ENCODE peak calls at places on chromosomes 12 and 14, in five cellular contexts. R is spleen, I is GM12878, O is HL-60, A is suprapubic skin. G is an unnamed sample.

GRCh38 chr12:43362910-43363694 is 188.9 kb downstream of the ADAMTS20 start:
- DNase-seq in A (no peak), I (no peak), R (no peak), O (no peak), G (no peak)

GRCh38 chr14:99510556-99511139 is 29.4 kb downstream of the CCNK start:
- DNase-seq in R (no peak), I (no peak), A (no peak), O (no peak), G (no peak)

GRCh38 chr14:90513151-90514014 is 116.6 kb downstream of the CALM1 start:
- DNase-seq in A (no peak), O (no peak), R (no peak), I (no peak), G (no peak)

GRCh38 chr12:26527702-26528101 is 305.3 kb downstream of the ITPR2 start:
- DNase-seq in R (no peak), O (peak; percentile 15), I (no peak), A (no peak), G (no peak)

GRCh38 chr12:47504775-47505446 is 200.9 kb downstream of the RPAP3 start:
- DNase-seq in A (no peak), I (no peak), R (no peak), O (no peak), G (no peak)

GRCh38 chr14:29663281-29663801 is 264.3 kb downstream of the PRKD1 start:
- DNase-seq in A (no peak), I (no peak), R (no peak), O (no peak), G (no peak)

GRCh38 chr12:64412458-64412857 is 8.3 kb downstream of the XPOT start:
- DNase-seq in I (no peak), O (no peak), R (no peak), A (no peak), G (no peak)

GRCh38 chr12:95509300-95509699 is 35.3 kb downstream of the METAP2 start:
- DNase-seq in R (no peak), A (no peak), O (no peak), I (no peak), G (no peak)

GRCh38 chr14:35999264-35999663 is 173.1 kb downstream of the BRMS1L start:
- DNase-seq in I (no peak), A (no peak), R (no peak), O (no peak), G (no peak)

GRCh38 chr14:103696466-103697071 is 18.7 kb downstream of the XRCC3 start:
- DNase-seq in A (no peak), O (no peak), R (peak; percentile 74), I (no peak), G (no peak)

GRCh38 chr12:50732591-50732990 is 31.3 kb upstream of the ATF1 start:
- DNase-seq in O (no peak), A (no peak), R (no peak), I (no peak), G (no peak)

DNA sequence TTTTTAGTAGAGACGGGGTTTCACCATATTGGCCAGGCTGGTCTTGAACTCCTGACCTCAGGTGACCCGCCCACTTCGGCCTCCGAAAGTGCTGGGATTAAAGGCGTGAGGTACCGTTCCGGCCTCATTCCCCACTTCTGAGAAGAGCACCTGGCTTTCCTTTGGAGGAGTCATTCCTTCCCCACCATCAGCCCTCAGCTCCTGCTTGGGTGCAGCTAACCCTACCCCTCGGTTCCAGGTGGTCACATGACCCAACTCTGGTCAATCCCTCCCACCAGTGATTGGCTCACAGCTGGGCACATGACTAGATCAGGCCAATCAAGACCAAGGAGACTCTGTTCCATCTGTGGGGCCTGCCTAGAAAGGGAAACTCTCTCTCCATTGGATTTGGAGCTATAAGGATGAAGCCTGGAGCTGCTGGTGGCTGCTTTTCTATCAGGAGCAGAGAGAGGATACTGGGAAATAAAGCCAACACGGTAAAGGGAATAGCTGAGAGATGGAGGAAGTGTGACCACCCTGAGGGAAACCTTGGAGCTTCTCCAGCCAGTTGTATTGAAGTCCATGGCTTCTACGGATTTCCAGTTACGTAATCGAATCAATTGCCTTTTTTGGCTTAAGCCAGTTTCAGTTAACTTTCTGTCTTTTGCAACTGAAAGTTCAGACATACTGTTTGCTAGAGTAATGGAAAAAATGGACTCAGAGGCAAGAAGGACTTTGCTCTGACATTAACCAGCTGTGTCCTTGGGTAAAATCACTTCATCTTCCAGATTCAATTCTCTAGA is 19.8 kb upstream of the IFT81 start:
- DNase-seq in A (no peak), I (no peak), O (no peak), R (no peak), G (no peak)
- TF ChIP-seq POLR2AphosphoS5 in A (no peak), I (no peak), O (no peak), R (no peak), G (no peak)

DNA sequence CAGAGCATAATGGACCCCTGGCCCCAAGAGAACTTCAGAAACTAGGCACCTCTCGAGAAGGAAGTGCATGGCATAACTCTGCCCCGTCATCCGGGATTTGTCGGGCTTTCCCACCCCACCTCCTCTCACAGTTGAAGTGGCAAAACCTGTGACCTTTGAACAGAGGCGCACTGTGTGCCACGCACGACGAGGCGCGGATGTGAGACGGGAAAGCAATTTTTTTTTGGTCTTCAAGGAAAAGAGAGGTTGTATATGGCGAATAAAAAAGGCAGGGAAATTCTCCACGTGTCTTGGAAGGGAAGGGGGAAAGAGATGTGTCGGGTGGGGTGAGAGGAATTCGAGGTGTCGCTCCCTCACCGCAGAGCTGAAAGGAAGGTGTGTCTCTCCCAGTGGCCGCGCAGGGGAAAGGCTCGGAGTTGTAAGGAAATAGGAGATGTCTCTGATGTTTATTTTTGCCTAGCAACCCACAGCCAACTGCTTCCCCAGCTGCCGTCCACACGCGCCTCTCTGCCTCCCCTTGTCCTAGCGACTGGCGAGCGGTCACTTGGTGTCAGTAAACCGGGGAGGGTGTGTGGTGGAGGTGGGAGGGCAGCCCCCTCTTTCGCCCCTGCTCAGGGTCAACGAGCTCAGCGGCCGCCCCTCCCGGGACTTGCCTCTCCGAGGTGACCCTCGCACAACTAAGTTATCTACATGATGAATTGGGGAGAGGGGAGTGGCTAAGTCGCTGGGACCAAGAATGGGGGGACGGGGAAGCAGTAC is 819 bp upstream of the DYRK2 start:
- DNase-seq in O (peak; percentile 65), I (no peak), A (peak; percentile 87), R (peak; percentile 90), G (no peak)
- TF ChIP-seq POLR2AphosphoS5 in O (no peak), I (no peak), A (no peak), R (peak; percentile 61), G (no peak)

GRCh38 chr14:24095196-24096068 is 1.3 kb downstream of the PCK2 start:
- DNase-seq in O (peak; percentile 36), I (peak; percentile 92), A (no peak), R (peak; percentile 92), G (no peak)
- TF ChIP-seq POLR2AphosphoS5 in O (peak; percentile 20), I (peak; percentile 99), A (no peak), R (no peak), G (no peak)

GRCh38 chr14:61543946-61544345 is 151.4 kb upstream of the HIF1A start:
- DNase-seq in I (no peak), R (no peak), A (no peak), O (no peak), G (no peak)

GRCh38 chr14:61547186-61548121 is 147.9 kb upstream of the HIF1A start:
- DNase-seq in I (no peak), R (no peak), A (no peak), O (no peak), G (no peak)

GRCh38 chr14:61545716-61546455 is 149.4 kb upstream of the HIF1A start:
- DNase-seq in R (no peak), O (no peak), A (no peak), I (no peak), G (no peak)

GRCh38 chr14:61542848-61543790 is 152.2 kb upstream of the HIF1A start:
- DNase-seq in A (no peak), R (no peak), I (no peak), O (no peak), G (no peak)

DNA sequence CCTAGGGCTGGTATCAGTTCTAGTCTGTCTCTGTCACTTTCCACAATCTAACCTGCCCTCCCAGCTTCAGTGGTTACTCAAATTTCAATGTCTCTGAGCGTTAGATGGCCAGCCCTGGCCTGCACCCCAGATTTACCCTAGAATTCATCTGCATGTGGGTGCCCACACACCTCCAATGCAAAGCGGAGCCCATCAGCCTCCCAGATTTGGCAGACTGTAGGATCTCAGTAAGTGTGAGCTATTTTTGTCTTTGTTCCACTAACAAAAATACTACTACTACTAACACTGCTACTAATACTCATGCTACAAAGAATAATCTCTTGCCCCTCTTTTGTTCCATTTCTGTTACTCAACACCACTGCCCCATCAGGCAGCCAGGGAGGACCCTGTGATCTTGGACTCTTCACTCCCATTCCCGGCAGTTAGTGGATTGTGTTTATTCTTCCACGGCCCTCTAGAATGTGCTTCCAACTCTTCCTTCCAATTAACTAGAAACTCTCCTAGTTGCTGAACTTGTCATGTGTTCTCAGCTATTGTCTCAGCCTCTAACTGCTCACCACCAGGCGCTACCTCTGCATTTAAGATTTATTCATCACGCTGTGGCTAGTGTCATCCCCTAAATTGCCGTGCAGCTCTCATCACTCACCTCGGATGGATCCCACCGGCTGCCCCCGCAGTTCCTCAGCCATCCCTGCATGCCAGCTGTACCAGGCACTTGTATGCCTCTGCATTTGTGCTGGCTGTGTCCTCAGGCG is 150.7 kb upstream of the HIF1A start:
- DNase-seq in A (no peak), I (no peak), R (no peak), O (no peak), G (no peak)
- TF ChIP-seq POLR2AphosphoS5 in A (no peak), I (no peak), R (no peak), O (no peak), G (no peak)

GRCh38 chr14:73740921-73741326 is 26.7 kb upstream of the PNMA1 start:
- DNase-seq in O (no peak), A (no peak), R (peak; percentile 80), I (no peak), G (no peak)
- TF ChIP-seq POLR2AphosphoS5 in O (no peak), A (peak; percentile 67), R (no peak), I (no peak), G (no peak)

DNA sequence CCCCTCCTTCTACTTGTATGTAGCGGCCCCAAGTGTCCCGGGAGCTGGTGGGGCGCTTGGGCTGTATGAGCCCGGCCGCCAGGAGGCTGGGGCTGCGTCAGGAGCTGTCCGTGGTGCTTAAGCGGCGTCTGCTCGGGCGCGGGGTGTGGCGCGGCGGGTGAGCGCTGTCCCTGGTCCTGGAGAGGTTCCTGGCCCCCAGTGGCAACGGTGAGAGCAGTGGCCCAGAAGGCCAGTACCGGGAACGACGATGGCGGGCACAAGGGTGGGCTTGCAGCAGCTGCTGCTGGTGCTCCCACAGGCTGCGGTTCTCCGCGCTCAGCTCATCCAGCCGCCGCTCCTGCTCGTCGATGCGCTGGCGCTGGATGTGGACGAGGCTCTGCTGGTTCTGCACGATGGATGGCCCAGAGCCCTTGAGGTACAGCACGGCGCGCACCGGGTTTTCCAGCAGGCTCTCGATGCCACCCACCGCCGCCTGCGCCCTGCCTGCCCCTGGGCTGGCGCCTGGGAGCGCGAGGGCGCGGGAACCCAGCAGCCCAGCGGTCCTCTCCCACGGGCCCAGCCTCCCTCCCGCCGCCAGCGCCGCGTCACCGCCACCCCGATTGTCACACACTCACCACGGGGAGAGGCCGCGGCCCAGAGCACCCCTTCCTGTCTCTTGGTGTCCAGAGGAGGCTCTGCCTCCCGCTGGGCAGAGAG is 41.9 kb upstream of the FKBP4 start:
- DNase-seq in I (no peak), A (no peak), R (peak; percentile 86), O (peak; percentile 61), G (no peak)
- TF ChIP-seq POLR2AphosphoS5 in I (no peak), A (peak; percentile 89), R (peak; percentile 75), O (no peak), G (no peak)